ENCODE peak calls at places on chromosomes 4 and X, in eight cellular contexts. H is mucosa of descending colon, E is glutamatergic neuron, Y is endodermal cell, S is right atrium auricular region, A is neural crest cell, P is BJ, D is epithelial cell of esophagus. C is an unnamed sample.

GRCh38 chrX:40086569-40087335 is 11.0 kb downstream of the BCOR start:
- DNase-seq in H (no peak), E (no peak), Y (peak), S (no peak), A (no peak), P (no peak), D (no peak), C (no peak)

GRCh38 chr4:20431422-20432014 is 179.8 kb downstream of the SLIT2 start:
- DNase-seq in H (no peak), E (no peak), Y (no peak), S (no peak), A (no peak), P (no peak), D (no peak), C (no peak)

GRCh38 chr4:13988347-13989265 is 361.1 kb upstream of the BOD1L1 start:
- DNase-seq in H (no peak), E (no peak), Y (no peak), S (peak), A (no peak), P (no peak), D (peak), C (no peak)

GRCh38 chr4:71065991-71066390 is 72.5 kb downstream of the DCK start:
- DNase-seq in H (no peak), E (no peak), Y (no peak), S (no peak), A (no peak), P (no peak), D (no peak), C (no peak)

GRCh38 chrX:70433848-70434351 is 10.7 kb upstream of the DLG3 start:
- DNase-seq in H (peak), E (peak), Y (peak), S (peak), A (peak), P (no peak), D (peak), C (peak)

GRCh38 chr4:61630548-61630947 is 430.4 kb downstream of the ADGRL3 start:
- DNase-seq in H (no peak), E (no peak), Y (no peak), S (no peak), A (no peak), P (no peak), D (no peak), C (no peak)

GRCh38 chr4:76187152-76187551 is 26.5 kb downstream of the SCARB2 start:
- DNase-seq in H (no peak), E (no peak), Y (no peak), S (no peak), A (no peak), P (no peak), D (no peak), C (no peak)

GRCh38 chr4:17701882-17702281 is 79.5 kb downstream of the FAM184B start:
- DNase-seq in H (no peak), E (no peak), Y (no peak), S (no peak), A (no peak), P (no peak), D (no peak), C (no peak)

GRCh38 chr4:111434581-111434980 is 710.7 kb upstream of the FAM241A start:
- DNase-seq in H (peak), E (no peak), Y (no peak), S (no peak), A (no peak), P (no peak), D (peak), C (no peak)

GRCh38 chr4:98688416-98689290 is 30.2 kb upstream of the TSPAN5 start:
- DNase-seq in H (no peak), E (no peak), Y (no peak), S (no peak), A (no peak), P (peak), D (peak), C (no peak)

GRCh38 chrX:132022115-132022862 is 813 bp upstream of the STK26 start:
- DNase-seq in H (no peak), E (no peak), Y (no peak), S (no peak), A (no peak), P (no peak), D (peak), C (no peak)

GRCh38 chr4:110622841-110623709 is at the start of gene PITX2:
- DNase-seq in H (peak), E (peak), Y (peak), S (peak), A (peak), P (peak), D (peak), C (peak)

GRCh38 chrX:154607370-154607769 is 11.7 kb downstream of the CTAG1B start:
- DNase-seq in H (no peak), E (no peak), Y (no peak), S (no peak), A (no peak), P (no peak), D (no peak), C (no peak)

GRCh38 chrX:40097492-40098263 is at the start of gene BCOR:
- DNase-seq in H (peak), E (peak), Y (peak), S (no peak), A (peak), P (no peak), D (peak), C (peak)

GRCh38 chr4:178976861-178977260 is 1534.6 kb upstream of the AGA start:
- DNase-seq in H (no peak), E (no peak), Y (no peak), S (no peak), A (no peak), P (no peak), D (no peak), C (no peak)

GRCh38 chrX:129980540-129981206 is 1.8 kb upstream of the BCORL1 start:
- DNase-seq in H (peak), E (peak), Y (peak), S (no peak), A (peak), P (no peak), D (no peak), C (peak)

GRCh38 chrX:9928083-9928482 is 39.1 kb upstream of the CLDN34 start:
- DNase-seq in H (no peak), E (peak), Y (peak), S (no peak), A (peak), P (no peak), D (no peak), C (no peak)

GRCh38 chr4:796206-796605 is 29.7 kb downstream of the CPLX1 start:
- DNase-seq in H (no peak), E (no peak), Y (peak), S (no peak), A (no peak), P (no peak), D (no peak), C (no peak)

GRCh38 chr4:169238445-169238844 is 32.3 kb downstream of the SH3RF1 start:
- DNase-seq in H (no peak), E (no peak), Y (no peak), S (no peak), A (no peak), P (no peak), D (peak), C (no peak)

GRCh38 chr4:113636877-113637276 is 124.7 kb downstream of the CAMK2D start:
- DNase-seq in H (no peak), E (no peak), Y (no peak), S (no peak), A (no peak), P (no peak), D (no peak), C (no peak)

GRCh38 chr4:158316264-158316663 is 106.0 kb downstream of the TMEM144 start:
- DNase-seq in H (no peak), E (no peak), Y (no peak), S (no peak), A (no peak), P (no peak), D (no peak), C (no peak)

GRCh38 chrX:19775830-19776498 is 111.4 kb downstream of the SH3KBP1 start:
- DNase-seq in H (no peak), E (no peak), Y (no peak), S (no peak), A (no peak), P (no peak), D (no peak), C (no peak)

GRCh38 chr4:85736576-85736975 is 261.6 kb downstream of the ARHGAP24 start:
- DNase-seq in H (no peak), E (no peak), Y (no peak), S (no peak), A (no peak), P (no peak), D (no peak), C (no peak)

GRCh38 chrX:49627030-49627777 is 28.4 kb downstream of the GAGE1 start:
- DNase-seq in H (no peak), E (no peak), Y (peak), S (no peak), A (no peak), P (no peak), D (peak), C (peak)

GRCh38 chrX:30312858-30313257 is 3.7 kb upstream of the NR0B1 start:
- DNase-seq in H (no peak), E (no peak), Y (no peak), S (no peak), A (no peak), P (no peak), D (no peak), C (no peak)

GRCh38 chr4:115249808-115250207 is 136.4 kb upstream of the NDST4 start:
- DNase-seq in H (no peak), E (no peak), Y (no peak), S (no peak), A (no peak), P (no peak), D (peak), C (no peak)

GRCh38 chrX:73913580-73913979 is 350.6 kb downstream of the CHIC1 start:
- DNase-seq in H (no peak), E (no peak), Y (no peak), S (no peak), A (no peak), P (no peak), D (peak), C (no peak)

GRCh38 chr4:74395633-74396032 is 30.7 kb downstream of the EREG start:
- DNase-seq in H (peak), E (no peak), Y (no peak), S (no peak), A (no peak), P (no peak), D (no peak), C (no peak)

GRCh38 chr4:156942991-156943390 is 28.6 kb downstream of the PDGFC start:
- DNase-seq in H (no peak), E (no peak), Y (no peak), S (no peak), A (no peak), P (no peak), D (no peak), C (no peak)

GRCh38 chrX:117744958-117745357 is 371.7 kb downstream of the KLHL13 start:
- DNase-seq in H (no peak), E (no peak), Y (no peak), S (no peak), A (no peak), P (no peak), D (no peak), C (no peak)

GRCh38 chrX:117743469-117744251 is 372.9 kb downstream of the KLHL13 start:
- DNase-seq in H (peak), E (peak), Y (peak), S (no peak), A (no peak), P (no peak), D (peak), C (peak)
- TF ChIP-seq CTCF in H (peak), E (peak), Y (peak), S (no peak), A (peak), P (no peak), D (peak), C (peak)

DNA sequence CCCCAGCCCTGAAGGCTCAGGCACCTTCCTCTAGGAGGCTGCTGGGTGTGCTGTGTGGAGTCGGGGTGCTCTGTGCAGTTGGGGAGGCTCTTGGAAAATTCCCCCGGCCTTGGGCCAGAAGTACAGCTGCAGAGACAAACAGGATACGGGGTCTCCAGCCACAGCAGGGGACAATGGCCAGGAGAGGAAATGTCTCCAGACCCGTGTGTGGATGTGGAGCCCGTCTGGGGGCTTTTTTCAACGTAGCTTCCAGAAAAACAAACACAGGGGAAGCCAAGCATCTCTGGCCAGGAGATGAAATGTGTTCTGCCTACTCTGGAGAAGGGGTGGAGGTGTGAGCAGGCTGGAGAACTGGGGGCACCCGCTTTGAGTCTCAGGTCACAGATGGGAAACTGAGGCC is 3.7 kb upstream of the SH3TC1 start:
- DNase-seq in H (no peak), E (no peak), Y (no peak), S (no peak), A (no peak), P (no peak), D (no peak), C (no peak)
- TF ChIP-seq CTCF in H (no peak), E (no peak), Y (no peak), S (no peak), A (no peak), P (no peak), D (no peak), C (no peak)

GRCh38 chr4:117447925-117448324 is 362.5 kb upstream of the TRAM1L1 start:
- DNase-seq in H (peak), E (peak), Y (peak), S (no peak), A (no peak), P (no peak), D (peak), C (no peak)
- TF ChIP-seq CTCF in H (no peak), E (no peak), Y (peak), S (no peak), A (peak), P (no peak), D (peak), C (no peak)

GRCh38 chr4:140049924-140050681 is 103.9 kb downstream of the MAML3 start:
- DNase-seq in H (no peak), E (peak), Y (peak), S (no peak), A (peak), P (no peak), D (peak), C (peak)
- TF ChIP-seq CTCF in H (no peak), E (peak), Y (peak), S (peak), A (peak), P (peak), D (peak), C (peak)

GRCh38 chr4:188246488-188246887 is 107.2 kb downstream of the TRIML1 start:
- DNase-seq in H (no peak), E (no peak), Y (peak), S (no peak), A (no peak), P (no peak), D (no peak), C (no peak)
- TF ChIP-seq CTCF in H (no peak), E (no peak), Y (peak), S (no peak), A (peak), P (no peak), D (no peak), C (no peak)

GRCh38 chrX:139834879-139835278 is 98.0 kb downstream of the ATP11C start:
- DNase-seq in H (no peak), E (no peak), Y (no peak), S (no peak), A (no peak), P (no peak), D (no peak), C (no peak)

GRCh38 chrX:139828830-139829229 is 104.0 kb downstream of the ATP11C start:
- DNase-seq in H (no peak), E (no peak), Y (no peak), S (no peak), A (no peak), P (no peak), D (no peak), C (no peak)

GRCh38 chrX:139832728-139833309 is 100.0 kb downstream of the ATP11C start:
- DNase-seq in H (no peak), E (no peak), Y (no peak), S (no peak), A (no peak), P (no peak), D (no peak), C (no peak)

GRCh38 chrX:139831017-139831416 is 101.8 kb downstream of the ATP11C start:
- DNase-seq in H (no peak), E (no peak), Y (no peak), S (no peak), A (no peak), P (no peak), D (no peak), C (no peak)

GRCh38 chrX:139831689-139832456 is 101.0 kb downstream of the ATP11C start:
- DNase-seq in H (peak), E (no peak), Y (no peak), S (no peak), A (no peak), P (no peak), D (peak), C (no peak)
- TF ChIP-seq CTCF in H (no peak), E (no peak), Y (no peak), S (no peak), A (no peak), P (no peak), D (no peak), C (no peak)

DNA sequence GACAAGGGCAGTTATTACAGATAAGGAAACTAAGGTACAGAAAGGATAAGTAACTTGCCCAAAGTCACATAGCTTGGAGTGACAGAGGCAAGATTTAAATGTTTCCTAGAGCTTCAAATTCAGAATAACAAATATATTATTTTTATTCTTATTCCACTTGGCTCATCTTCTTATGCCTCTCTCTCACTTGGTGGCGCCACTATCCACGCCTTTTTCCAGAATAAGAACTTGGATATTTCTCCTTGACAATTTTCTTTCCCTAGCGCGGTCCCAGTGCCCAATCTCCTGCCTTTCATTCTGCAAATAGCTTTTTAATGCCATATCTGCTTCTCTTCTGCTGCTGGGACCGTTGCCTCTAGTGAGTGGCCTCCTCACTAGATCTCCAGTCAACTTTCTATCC is 78.5 kb downstream of the MSN start:
- DNase-seq in H (peak), E (no peak), Y (peak), S (no peak), A (no peak), P (no peak), D (peak), C (no peak)
- TF ChIP-seq CTCF in H (no peak), E (no peak), Y (peak), S (no peak), A (no peak), P (no peak), D (peak), C (no peak)

GRCh38 chr4:8108991-8109390 is 49.6 kb downstream of the ABLIM2 start:
- DNase-seq in H (no peak), E (no peak), Y (no peak), S (no peak), A (no peak), P (no peak), D (no peak), C (no peak)

GRCh38 chr4:8109406-8110065 is 49.1 kb downstream of the ABLIM2 start:
- DNase-seq in H (no peak), E (no peak), Y (no peak), S (no peak), A (no peak), P (no peak), D (no peak), C (no peak)

GRCh38 chr4:8112036-8112576 is 46.5 kb downstream of the ABLIM2 start:
- DNase-seq in H (no peak), E (no peak), Y (peak), S (no peak), A (no peak), P (no peak), D (no peak), C (no peak)

GRCh38 chr4:8108261-8108660 is 50.4 kb downstream of the ABLIM2 start:
- DNase-seq in H (peak), E (no peak), Y (no peak), S (no peak), A (no peak), P (no peak), D (no peak), C (no peak)

GRCh38 chr4:8110071-8110986 is 48.3 kb downstream of the ABLIM2 start:
- DNase-seq in H (no peak), E (peak), Y (peak), S (no peak), A (peak), P (no peak), D (peak), C (peak)
- TF ChIP-seq CTCF in H (no peak), E (peak), Y (peak), S (no peak), A (peak), P (no peak), D (no peak), C (peak)

GRCh38 chr4:54063224-54063623 is 1.2 kb downstream of the CHIC2 start:
- DNase-seq in H (no peak), E (no peak), Y (no peak), S (no peak), A (no peak), P (no peak), D (peak), C (no peak)
- TF ChIP-seq CTCF in H (no peak), E (no peak), Y (no peak), S (no peak), A (no peak), P (no peak), D (no peak), C (no peak)

DNA sequence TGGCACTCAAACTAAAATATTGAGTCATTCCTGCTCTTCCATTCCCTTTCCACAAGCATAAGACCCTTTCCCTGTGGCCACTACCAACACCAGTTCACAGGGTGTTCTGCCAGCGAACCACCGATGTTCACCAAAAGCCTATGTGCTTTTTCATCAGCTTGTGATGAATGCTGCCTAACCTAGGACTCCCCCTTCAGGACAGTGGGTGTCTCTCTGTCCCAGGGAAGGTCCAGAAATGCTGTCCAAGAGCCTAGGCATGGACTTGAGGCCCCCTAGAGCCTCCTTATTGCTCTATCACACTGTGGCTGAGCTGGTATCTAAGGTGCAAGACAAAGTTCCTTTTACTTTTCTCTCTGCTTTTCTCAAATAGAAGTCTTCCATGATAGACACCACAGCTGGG is 1015.6 kb downstream of the PCDH19 start:
- DNase-seq in H (no peak), E (no peak), Y (peak), S (no peak), A (no peak), P (no peak), D (no peak), C (no peak)
- TF ChIP-seq CTCF in H (no peak), E (no peak), Y (peak), S (no peak), A (peak), P (no peak), D (no peak), C (no peak)